ENCODE peak calls at places on chromosome 20, in eight cellular contexts. One of them, this sample, is unnamed. For H3K4me1, the result is how much of the 10 kb centered on the place peaks cover.

GRCh38 chr20:63753381-63753780 is 13.8 kb downstream of the SLC2A4RG start:
- DNase-seq in breast epithelium: no peak
- DNase-seq in right lobe of liver: no peak
- DNase-seq in transverse colon: no peak
- DNase-seq in tibial nerve: no peak
- DNase-seq in IMR-90: no peak
- DNase-seq in HCT116: no peak
- DNase-seq in Peyer's patch: no peak
- DNase-seq in this sample: no peak

GRCh38 chr20:14288341-14289330 is 48.8 kb downstream of the FLRT3 start:
- DNase-seq in right lobe of liver: no peak
- DNase-seq in breast epithelium: no peak
- DNase-seq in transverse colon: no peak
- DNase-seq in HCT116: peak
- DNase-seq in Peyer's patch: no peak
- DNase-seq in IMR-90: peak
- DNase-seq in tibial nerve: no peak
- DNase-seq in this sample: no peak

GRCh38 chr20:51077601-51078000 is 54.7 kb upstream of the KCNG1 start:
- DNase-seq in transverse colon: no peak
- DNase-seq in tibial nerve: no peak
- DNase-seq in right lobe of liver: no peak
- DNase-seq in Peyer's patch: no peak
- DNase-seq in HCT116: no peak
- DNase-seq in breast epithelium: no peak
- DNase-seq in IMR-90: no peak
- DNase-seq in this sample: no peak

GRCh38 chr20:46751856-46752255 is 42.4 kb downstream of the SLC2A10 start:
- DNase-seq in HCT116: no peak
- DNase-seq in tibial nerve: no peak
- DNase-seq in IMR-90: no peak
- DNase-seq in transverse colon: no peak
- DNase-seq in Peyer's patch: no peak
- DNase-seq in right lobe of liver: no peak
- DNase-seq in breast epithelium: no peak
- DNase-seq in this sample: no peak

GRCh38 chr20:59783020-59784010 is 150.1 kb downstream of the SYCP2 start:
- DNase-seq in tibial nerve: no peak
- DNase-seq in HCT116: peak
- DNase-seq in IMR-90: peak
- DNase-seq in breast epithelium: peak
- DNase-seq in transverse colon: peak
- DNase-seq in right lobe of liver: no peak
- DNase-seq in Peyer's patch: peak
- DNase-seq in this sample: peak

GRCh38 chr20:46666818-46667515 is 15.7 kb upstream of the SLC13A3 start:
- DNase-seq in HCT116: no peak
- DNase-seq in transverse colon: no peak
- DNase-seq in Peyer's patch: no peak
- DNase-seq in IMR-90: no peak
- DNase-seq in tibial nerve: no peak
- DNase-seq in right lobe of liver: peak
- DNase-seq in breast epithelium: no peak
- DNase-seq in this sample: no peak

GRCh38 chr20:21900431-21900830 is 195.0 kb downstream of the PAX1 start:
- DNase-seq in transverse colon: no peak
- DNase-seq in tibial nerve: no peak
- DNase-seq in breast epithelium: no peak
- DNase-seq in HCT116: no peak
- DNase-seq in IMR-90: no peak
- DNase-seq in right lobe of liver: no peak
- DNase-seq in Peyer's patch: no peak
- DNase-seq in this sample: no peak

GRCh38 chr20:61094581-61094980 is 157.5 kb upstream of the CDH4 start:
- DNase-seq in right lobe of liver: no peak
- DNase-seq in IMR-90: no peak
- DNase-seq in tibial nerve: no peak
- DNase-seq in transverse colon: no peak
- DNase-seq in Peyer's patch: no peak
- DNase-seq in breast epithelium: no peak
- DNase-seq in HCT116: no peak
- DNase-seq in this sample: no peak

GRCh38 chr20:45911486-45912343 is at the start of gene PLTP:
- DNase-seq in right lobe of liver: no peak
- DNase-seq in breast epithelium: no peak
- DNase-seq in tibial nerve: peak
- DNase-seq in IMR-90: peak
- DNase-seq in transverse colon: peak
- DNase-seq in HCT116: no peak
- DNase-seq in Peyer's patch: peak
- DNase-seq in this sample: peak

DNA sequence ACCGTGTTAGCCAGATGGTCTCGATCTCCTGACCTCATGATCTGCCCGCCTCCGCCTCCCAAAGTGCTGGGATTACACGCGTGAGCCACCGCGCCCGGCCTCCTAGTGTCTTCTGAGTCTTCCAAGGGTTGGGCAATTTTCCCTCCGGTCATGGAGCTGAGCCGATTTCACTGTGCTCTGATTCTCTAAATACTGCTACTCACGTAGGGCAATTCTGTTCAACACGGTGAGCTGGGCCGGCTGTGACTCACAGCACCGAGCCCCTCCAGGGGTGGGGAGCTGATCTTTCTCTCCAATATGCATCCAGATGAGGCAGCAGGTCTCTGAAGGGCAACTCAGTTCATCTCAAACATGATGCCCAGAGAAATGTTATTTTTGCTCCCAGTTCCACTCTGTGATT is 71.6 kb upstream of the CD93 start:
- DNase-seq in right lobe of liver: peak
- DNase-seq in Peyer's patch: no peak
- DNase-seq in HCT116: no peak
- DNase-seq in tibial nerve: no peak
- DNase-seq in transverse colon: no peak
- DNase-seq in IMR-90: no peak
- DNase-seq in breast epithelium: no peak
- DNase-seq in this sample: no peak
- H3K27ac ChIP-seq in right lobe of liver: no peak
- H3K27ac ChIP-seq in Peyer's patch: no peak
- H3K27ac ChIP-seq in HCT116: no peak
- H3K27ac ChIP-seq in tibial nerve: no peak
- H3K27ac ChIP-seq in transverse colon: no peak
- H3K27ac ChIP-seq in IMR-90: no peak
- H3K27ac ChIP-seq in breast epithelium: no peak
- H3K27ac ChIP-seq in this sample: no peak

GRCh38 chr20:44643596-44644383 is 7.7 kb downstream of the ADA start:
- DNase-seq in right lobe of liver: peak
- DNase-seq in tibial nerve: no peak
- DNase-seq in IMR-90: peak
- DNase-seq in Peyer's patch: no peak
- DNase-seq in HCT116: no peak
- DNase-seq in breast epithelium: no peak
- DNase-seq in transverse colon: peak
- DNase-seq in this sample: peak

GRCh38 chr20:44648068-44648467 is 3.4 kb downstream of the ADA start:
- DNase-seq in right lobe of liver: no peak
- DNase-seq in IMR-90: no peak
- DNase-seq in transverse colon: no peak
- DNase-seq in HCT116: no peak
- DNase-seq in breast epithelium: no peak
- DNase-seq in tibial nerve: no peak
- DNase-seq in Peyer's patch: no peak
- DNase-seq in this sample: no peak

GRCh38 chr20:44646641-44647274 is 4.7 kb downstream of the ADA start:
- DNase-seq in transverse colon: peak
- DNase-seq in tibial nerve: no peak
- DNase-seq in right lobe of liver: no peak
- DNase-seq in Peyer's patch: no peak
- DNase-seq in HCT116: no peak
- DNase-seq in IMR-90: peak
- DNase-seq in breast epithelium: no peak
- DNase-seq in this sample: no peak

GRCh38 chr20:44644384-44645131 is 6.9 kb downstream of the ADA start:
- DNase-seq in Peyer's patch: no peak
- DNase-seq in transverse colon: no peak
- DNase-seq in right lobe of liver: no peak
- DNase-seq in breast epithelium: no peak
- DNase-seq in HCT116: no peak
- DNase-seq in IMR-90: no peak
- DNase-seq in tibial nerve: no peak
- DNase-seq in this sample: no peak

DNA sequence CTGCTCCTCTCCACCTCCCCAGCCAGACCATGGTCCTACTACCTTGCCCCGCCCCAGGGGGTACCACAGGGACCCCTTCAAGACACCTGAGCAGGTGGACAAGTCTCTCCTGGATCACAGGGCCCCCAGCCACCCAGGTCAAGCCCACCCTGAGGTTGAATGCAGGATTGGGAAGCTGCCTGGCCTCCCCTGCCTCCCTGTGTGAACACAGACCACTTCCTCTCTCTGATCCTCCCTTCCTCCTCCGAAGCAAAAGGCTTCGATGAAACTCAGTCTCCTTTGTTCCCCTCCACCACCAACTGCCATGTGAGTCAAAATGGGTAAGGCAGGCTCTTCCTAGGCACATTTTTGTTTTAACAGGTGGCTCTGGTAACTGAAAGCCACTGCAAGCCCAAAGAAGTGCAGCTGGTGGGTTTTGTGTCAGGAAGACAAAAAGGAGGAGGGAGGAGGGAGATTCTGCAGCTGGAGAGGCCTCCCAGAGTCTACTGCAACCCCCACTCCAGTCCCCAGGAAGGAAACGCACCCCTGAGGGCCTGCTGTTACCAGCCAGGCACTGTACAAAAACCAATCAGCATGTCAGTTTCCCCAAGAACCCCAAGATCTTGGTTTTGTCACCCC is 5.4 kb downstream of the ADA start:
- DNase-seq in right lobe of liver: no peak
- DNase-seq in tibial nerve: no peak
- DNase-seq in transverse colon: peak
- DNase-seq in breast epithelium: no peak
- DNase-seq in Peyer's patch: no peak
- DNase-seq in IMR-90: peak
- DNase-seq in HCT116: no peak
- DNase-seq in this sample: no peak
- H3K4me1 ChIP-seq in right lobe of liver: under half
- H3K4me1 ChIP-seq in tibial nerve: under half
- H3K4me1 ChIP-seq in transverse colon: half or more
- H3K4me1 ChIP-seq in breast epithelium: under half
- H3K4me1 ChIP-seq in Peyer's patch: half or more
- H3K4me1 ChIP-seq in IMR-90: under half
- H3K4me1 ChIP-seq in HCT116: under half
- H3K4me1 ChIP-seq in this sample: under half

DNA sequence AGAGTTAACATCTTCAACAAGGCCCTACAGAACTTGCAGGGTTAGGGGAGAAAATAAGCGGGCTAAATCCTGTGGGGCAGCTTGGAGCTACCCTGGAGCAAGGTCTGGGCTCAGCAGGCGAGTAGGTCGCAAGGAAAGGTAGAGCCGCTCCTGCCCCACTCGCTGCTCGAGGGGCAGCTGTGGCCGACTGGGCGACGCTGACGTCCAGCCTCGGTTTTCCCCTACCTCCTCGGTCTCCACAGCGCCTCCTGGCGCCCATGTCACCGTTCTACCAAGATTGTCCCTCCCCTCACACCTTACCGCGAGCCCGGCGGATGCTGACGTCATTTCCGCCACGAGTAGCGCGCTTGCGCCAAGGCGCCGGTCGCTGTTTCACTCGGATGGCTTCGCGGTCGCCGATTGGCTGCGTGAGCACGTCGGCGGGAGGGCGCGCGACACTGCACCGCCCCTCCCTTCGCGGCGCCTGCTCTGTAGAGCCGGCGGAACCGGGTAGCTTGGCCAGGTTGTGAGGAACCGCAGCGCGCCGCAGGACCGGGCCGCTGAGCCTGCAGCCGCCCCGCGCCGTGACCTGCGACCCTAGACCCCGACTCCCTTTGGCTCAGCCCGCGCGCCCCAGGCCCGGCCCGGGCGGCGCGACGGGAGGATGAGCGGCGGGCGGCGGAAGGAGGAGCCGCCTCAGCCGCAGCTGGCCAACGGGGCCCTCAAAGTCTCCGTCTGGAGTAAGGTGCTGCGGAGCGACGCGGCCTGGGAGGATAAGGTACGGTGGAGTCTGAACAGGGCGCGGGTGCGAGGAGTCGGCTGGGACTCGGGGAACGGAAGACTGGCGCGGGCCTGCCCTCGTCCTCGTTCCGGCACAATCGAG is at the start of gene RAB5IF:
- DNase-seq in Peyer's patch: peak
- DNase-seq in transverse colon: peak
- DNase-seq in right lobe of liver: peak
- DNase-seq in tibial nerve: peak
- DNase-seq in breast epithelium: peak
- DNase-seq in IMR-90: peak
- DNase-seq in HCT116: peak
- DNase-seq in this sample: peak
- TF ChIP-seq POLR2A in Peyer's patch: peak
- TF ChIP-seq POLR2A in transverse colon: peak
- TF ChIP-seq POLR2A in right lobe of liver: peak
- TF ChIP-seq POLR2A in tibial nerve: peak
- TF ChIP-seq POLR2A in breast epithelium: no peak
- TF ChIP-seq POLR2A in IMR-90: peak
- TF ChIP-seq POLR2A in HCT116: peak
- TF ChIP-seq POLR2A in this sample: peak

GRCh38 chr20:13031751-13032150 is 23.0 kb downstream of the SPTLC3 start:
- DNase-seq in tibial nerve: no peak
- DNase-seq in IMR-90: no peak
- DNase-seq in transverse colon: no peak
- DNase-seq in breast epithelium: no peak
- DNase-seq in right lobe of liver: no peak
- DNase-seq in Peyer's patch: no peak
- DNase-seq in HCT116: no peak
- DNase-seq in this sample: no peak

GRCh38 chr20:13025181-13025580 is 16.4 kb downstream of the SPTLC3 start:
- DNase-seq in tibial nerve: no peak
- DNase-seq in IMR-90: no peak
- DNase-seq in transverse colon: no peak
- DNase-seq in right lobe of liver: no peak
- DNase-seq in Peyer's patch: no peak
- DNase-seq in HCT116: no peak
- DNase-seq in breast epithelium: no peak
- DNase-seq in this sample: no peak

GRCh38 chr20:13029687-13030510 is 21.1 kb downstream of the SPTLC3 start:
- DNase-seq in IMR-90: peak
- DNase-seq in Peyer's patch: no peak
- DNase-seq in tibial nerve: no peak
- DNase-seq in HCT116: peak
- DNase-seq in right lobe of liver: no peak
- DNase-seq in transverse colon: peak
- DNase-seq in breast epithelium: no peak
- DNase-seq in this sample: no peak

GRCh38 chr20:13028001-13028400 is 19.2 kb downstream of the SPTLC3 start:
- DNase-seq in IMR-90: no peak
- DNase-seq in right lobe of liver: no peak
- DNase-seq in tibial nerve: no peak
- DNase-seq in breast epithelium: no peak
- DNase-seq in Peyer's patch: no peak
- DNase-seq in transverse colon: no peak
- DNase-seq in HCT116: no peak
- DNase-seq in this sample: no peak

DNA sequence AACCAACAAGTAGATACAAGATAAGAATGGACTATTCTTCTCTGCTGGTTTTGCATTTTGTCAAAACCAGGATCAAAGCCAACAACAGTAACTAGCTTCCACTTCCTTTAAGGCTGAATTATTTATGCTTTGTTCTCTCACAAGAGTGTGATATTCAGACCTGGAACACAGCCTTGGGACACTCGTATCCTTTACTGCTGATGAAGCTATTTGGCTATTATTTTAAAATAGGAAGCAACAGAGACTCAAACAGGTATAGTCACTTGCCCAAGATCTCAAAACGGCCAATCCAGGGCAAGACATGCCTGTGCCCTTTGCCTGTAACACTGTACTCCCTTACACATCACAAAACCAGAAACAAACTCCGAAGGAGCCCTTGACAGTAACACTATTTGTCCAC is 19.9 kb downstream of the SPTLC3 start:
- DNase-seq in tibial nerve: no peak
- DNase-seq in transverse colon: no peak
- DNase-seq in breast epithelium: no peak
- DNase-seq in HCT116: no peak
- DNase-seq in right lobe of liver: no peak
- DNase-seq in Peyer's patch: no peak
- DNase-seq in IMR-90: no peak
- DNase-seq in this sample: no peak
- H3K27ac ChIP-seq in tibial nerve: no peak
- H3K27ac ChIP-seq in transverse colon: no peak
- H3K27ac ChIP-seq in breast epithelium: no peak
- H3K27ac ChIP-seq in HCT116: no peak
- H3K27ac ChIP-seq in right lobe of liver: no peak
- H3K27ac ChIP-seq in Peyer's patch: no peak
- H3K27ac ChIP-seq in IMR-90: no peak
- H3K27ac ChIP-seq in this sample: no peak